ENCODE peak calls at places on chromosomes 13 and 19, in six cellular contexts. One of them, this sample, is unnamed.

GRCh38 chr13:64937302-64937701 is 2292.8 kb downstream of the PCDH9 start:
- DNase-seq in mesenchymal stem cell: no peak
- DNase-seq in IMR-90: no peak
- DNase-seq in H9: no peak
- DNase-seq in trophoblast cell: no peak
- DNase-seq in H1: no peak
- DNase-seq in this sample: no peak

GRCh38 chr19:47766670-47767069 is 11.8 kb upstream of the SELENOW start:
- DNase-seq in mesenchymal stem cell: peak
- DNase-seq in IMR-90: no peak
- DNase-seq in H9: no peak
- DNase-seq in trophoblast cell: no peak
- DNase-seq in H1: no peak
- DNase-seq in this sample: no peak

GRCh38 chr19:55637534-55637933 is 3.3 kb upstream of the ZNF580 start:
- DNase-seq in mesenchymal stem cell: no peak
- DNase-seq in IMR-90: no peak
- DNase-seq in H9: no peak
- DNase-seq in trophoblast cell: no peak
- DNase-seq in H1: no peak
- DNase-seq in this sample: no peak

GRCh38 chr13:85277753-85278152 is 521.5 kb downstream of the SLITRK6 start:
- DNase-seq in mesenchymal stem cell: no peak
- DNase-seq in IMR-90: peak
- DNase-seq in H9: no peak
- DNase-seq in trophoblast cell: no peak
- DNase-seq in H1: no peak
- DNase-seq in this sample: no peak

GRCh38 chr13:114041493-114041892 is 67.6 kb upstream of the C13orf46 start:
- DNase-seq in mesenchymal stem cell: no peak
- DNase-seq in IMR-90: no peak
- DNase-seq in H9: no peak
- DNase-seq in trophoblast cell: no peak
- DNase-seq in H1: no peak
- DNase-seq in this sample: no peak

GRCh38 chr13:99415014-99415650 is 86.1 kb upstream of the TM9SF2 start:
- DNase-seq in mesenchymal stem cell: no peak
- DNase-seq in IMR-90: no peak
- DNase-seq in H9: no peak
- DNase-seq in trophoblast cell: no peak
- DNase-seq in H1: no peak
- DNase-seq in this sample: no peak

GRCh38 chr19:10305139-10305806 is 4.3 kb downstream of the ZGLP1 start:
- DNase-seq in mesenchymal stem cell: no peak
- DNase-seq in IMR-90: peak
- DNase-seq in H9: no peak
- DNase-seq in trophoblast cell: no peak
- DNase-seq in H1: no peak
- DNase-seq in this sample: no peak

GRCh38 chr19:2208975-2209374 is 27.2 kb downstream of the PLEKHJ1 start:
- DNase-seq in mesenchymal stem cell: no peak
- DNase-seq in IMR-90: no peak
- DNase-seq in H9: no peak
- DNase-seq in trophoblast cell: no peak
- DNase-seq in H1: no peak
- DNase-seq in this sample: no peak

GRCh38 chr13:106555631-106556328 is 12.2 kb downstream of the ARGLU1 start:
- DNase-seq in mesenchymal stem cell: no peak
- DNase-seq in IMR-90: peak
- DNase-seq in H9: no peak
- DNase-seq in trophoblast cell: no peak
- DNase-seq in H1: no peak
- DNase-seq in this sample: no peak

GRCh38 chr13:30882996-30883766 is 22.9 kb upstream of the MEDAG start:
- DNase-seq in mesenchymal stem cell: no peak
- DNase-seq in IMR-90: no peak
- DNase-seq in H9: no peak
- DNase-seq in trophoblast cell: no peak
- DNase-seq in H1: no peak
- DNase-seq in this sample: no peak

GRCh38 chr13:99545979-99546378 is 44.7 kb downstream of the TM9SF2 start:
- DNase-seq in mesenchymal stem cell: no peak
- DNase-seq in IMR-90: no peak
- DNase-seq in H9: no peak
- DNase-seq in trophoblast cell: no peak
- DNase-seq in H1: no peak
- DNase-seq in this sample: no peak

GRCh38 chr13:30577381-30577780 is 40.3 kb upstream of the USPL1 start:
- DNase-seq in mesenchymal stem cell: peak
- DNase-seq in IMR-90: peak
- DNase-seq in H9: no peak
- DNase-seq in trophoblast cell: peak
- DNase-seq in H1: no peak
- DNase-seq in this sample: no peak

GRCh38 chr13:110421061-110421460 is 114.0 kb downstream of the COL4A2 start:
- DNase-seq in mesenchymal stem cell: peak
- DNase-seq in IMR-90: no peak
- DNase-seq in H9: no peak
- DNase-seq in trophoblast cell: no peak
- DNase-seq in H1: no peak
- DNase-seq in this sample: no peak

GRCh38 chr19:46746281-46746965 is at the start of gene STRN4:
- DNase-seq in mesenchymal stem cell: peak
- DNase-seq in IMR-90: no peak
- DNase-seq in H9: no peak
- DNase-seq in trophoblast cell: no peak
- DNase-seq in H1: peak
- DNase-seq in this sample: peak

GRCh38 chr19:45428385-45429231 is 4.9 kb upstream of the ERCC1 start:
- DNase-seq in mesenchymal stem cell: peak
- DNase-seq in IMR-90: peak
- DNase-seq in H9: peak
- DNase-seq in trophoblast cell: peak
- DNase-seq in H1: peak
- DNase-seq in this sample: no peak

GRCh38 chr13:95643814-95644598 is 500 bp downstream of the DZIP1 start:
- DNase-seq in mesenchymal stem cell: peak
- DNase-seq in IMR-90: peak
- DNase-seq in H9: peak
- DNase-seq in trophoblast cell: no peak
- DNase-seq in H1: peak
- DNase-seq in this sample: no peak

GRCh38 chr19:13154241-13154778 is 4.1 kb downstream of the IER2 start:
- DNase-seq in mesenchymal stem cell: peak
- DNase-seq in IMR-90: peak
- DNase-seq in H9: peak
- DNase-seq in trophoblast cell: peak
- DNase-seq in H1: peak
- DNase-seq in this sample: peak

GRCh38 chr19:29645911-29646310 is 19.4 kb upstream of the PLEKHF1 start:
- DNase-seq in mesenchymal stem cell: no peak
- DNase-seq in IMR-90: peak
- DNase-seq in H9: no peak
- DNase-seq in trophoblast cell: no peak
- DNase-seq in H1: no peak
- DNase-seq in this sample: no peak

GRCh38 chr19:50512999-50513745 is 541 bp downstream of the ASPDH start:
- DNase-seq in mesenchymal stem cell: no peak
- DNase-seq in IMR-90: no peak
- DNase-seq in H9: no peak
- DNase-seq in trophoblast cell: no peak
- DNase-seq in H1: no peak
- DNase-seq in this sample: no peak

GRCh38 chr13:20565120-20565736 is 1.7 kb upstream of the IFT88 start:
- DNase-seq in mesenchymal stem cell: no peak
- DNase-seq in IMR-90: no peak
- DNase-seq in H9: no peak
- DNase-seq in trophoblast cell: no peak
- DNase-seq in H1: no peak
- DNase-seq in this sample: no peak

GRCh38 chr19:5907216-5907615 is 2.5 kb downstream of the VMAC start:
- DNase-seq in mesenchymal stem cell: no peak
- DNase-seq in IMR-90: no peak
- DNase-seq in H9: no peak
- DNase-seq in trophoblast cell: no peak
- DNase-seq in H1: no peak
- DNase-seq in this sample: no peak

GRCh38 chr13:45451282-45451681 is 13.5 kb upstream of the COG3 start:
- DNase-seq in mesenchymal stem cell: no peak
- DNase-seq in IMR-90: no peak
- DNase-seq in H9: no peak
- DNase-seq in trophoblast cell: no peak
- DNase-seq in H1: no peak
- DNase-seq in this sample: no peak

GRCh38 chr13:40494513-40494912 is 171.9 kb downstream of the FOXO1 start:
- DNase-seq in mesenchymal stem cell: peak
- DNase-seq in IMR-90: no peak
- DNase-seq in H9: no peak
- DNase-seq in trophoblast cell: no peak
- DNase-seq in H1: no peak
- DNase-seq in this sample: no peak

GRCh38 chr13:23460309-23460708 is 26.8 kb upstream of the SACS start:
- DNase-seq in mesenchymal stem cell: no peak
- DNase-seq in IMR-90: no peak
- DNase-seq in H9: no peak
- DNase-seq in trophoblast cell: no peak
- DNase-seq in H1: no peak
- DNase-seq in this sample: no peak

GRCh38 chr19:49499030-49499670 is 2.9 kb downstream of the RPS11 start:
- DNase-seq in mesenchymal stem cell: no peak
- DNase-seq in IMR-90: no peak
- DNase-seq in H9: no peak
- DNase-seq in trophoblast cell: no peak
- DNase-seq in H1: no peak
- DNase-seq in this sample: no peak

GRCh38 chr19:39582442-39582841 is 19.9 kb upstream of the LGALS13 start:
- DNase-seq in mesenchymal stem cell: no peak
- DNase-seq in IMR-90: no peak
- DNase-seq in H9: no peak
- DNase-seq in trophoblast cell: no peak
- DNase-seq in H1: no peak
- DNase-seq in this sample: no peak

DNA sequence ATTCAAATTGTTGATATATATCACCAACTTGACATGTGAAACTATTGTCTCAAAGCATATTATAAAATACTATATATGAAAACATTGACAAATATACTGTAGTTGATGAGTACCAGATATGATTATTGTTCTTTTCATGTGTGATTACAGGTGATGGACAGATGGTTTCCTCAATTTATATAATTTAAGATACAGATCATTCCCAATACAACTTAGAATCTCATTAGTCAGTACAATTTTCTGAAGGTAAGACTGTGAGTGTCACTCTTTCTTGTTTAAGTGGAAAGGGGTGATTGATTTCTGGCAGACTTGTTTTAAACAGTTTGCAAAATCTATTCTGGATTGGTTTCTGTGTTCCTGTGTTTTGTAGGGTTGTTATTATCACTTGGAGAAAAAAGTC is 498.8 kb downstream of the IRS2 start:
- DNase-seq in mesenchymal stem cell: no peak
- DNase-seq in IMR-90: no peak
- DNase-seq in H9: no peak
- DNase-seq in trophoblast cell: no peak
- DNase-seq in H1: no peak
- DNase-seq in this sample: no peak
- H3K14ac ChIP-seq in mesenchymal stem cell: no peak
- H3K14ac ChIP-seq in IMR-90: no peak
- H3K14ac ChIP-seq in H9: no peak
- H3K14ac ChIP-seq in trophoblast cell: no peak
- H3K14ac ChIP-seq in H1: no peak
- H3K14ac ChIP-seq in this sample: no peak

DNA sequence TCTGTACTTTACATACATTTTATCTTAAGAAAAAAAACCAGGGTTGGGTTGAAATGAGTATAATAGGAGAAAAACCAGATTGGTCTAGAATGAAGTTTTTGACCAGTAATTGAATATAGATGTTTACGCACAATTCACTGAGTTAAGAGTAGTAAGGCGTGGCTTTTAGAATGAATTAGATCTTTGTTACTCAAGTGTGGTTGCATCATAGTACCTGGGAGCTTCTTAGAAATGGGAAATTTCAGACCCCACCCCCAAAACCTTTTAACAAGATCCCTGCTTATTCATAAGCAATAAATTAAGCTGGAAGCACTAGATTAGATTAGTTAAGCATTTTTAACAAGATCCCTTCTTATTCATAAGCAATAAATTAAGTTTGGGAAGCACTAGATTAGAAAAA is 28.7 kb upstream of the LMO7 start:
- DNase-seq in mesenchymal stem cell: no peak
- DNase-seq in IMR-90: no peak
- DNase-seq in H9: no peak
- DNase-seq in trophoblast cell: no peak
- DNase-seq in H1: no peak
- DNase-seq in this sample: no peak
- H3K14ac ChIP-seq in mesenchymal stem cell: no peak
- H3K14ac ChIP-seq in IMR-90: no peak
- H3K14ac ChIP-seq in H9: no peak
- H3K14ac ChIP-seq in trophoblast cell: no peak
- H3K14ac ChIP-seq in H1: no peak
- H3K14ac ChIP-seq in this sample: no peak

DNA sequence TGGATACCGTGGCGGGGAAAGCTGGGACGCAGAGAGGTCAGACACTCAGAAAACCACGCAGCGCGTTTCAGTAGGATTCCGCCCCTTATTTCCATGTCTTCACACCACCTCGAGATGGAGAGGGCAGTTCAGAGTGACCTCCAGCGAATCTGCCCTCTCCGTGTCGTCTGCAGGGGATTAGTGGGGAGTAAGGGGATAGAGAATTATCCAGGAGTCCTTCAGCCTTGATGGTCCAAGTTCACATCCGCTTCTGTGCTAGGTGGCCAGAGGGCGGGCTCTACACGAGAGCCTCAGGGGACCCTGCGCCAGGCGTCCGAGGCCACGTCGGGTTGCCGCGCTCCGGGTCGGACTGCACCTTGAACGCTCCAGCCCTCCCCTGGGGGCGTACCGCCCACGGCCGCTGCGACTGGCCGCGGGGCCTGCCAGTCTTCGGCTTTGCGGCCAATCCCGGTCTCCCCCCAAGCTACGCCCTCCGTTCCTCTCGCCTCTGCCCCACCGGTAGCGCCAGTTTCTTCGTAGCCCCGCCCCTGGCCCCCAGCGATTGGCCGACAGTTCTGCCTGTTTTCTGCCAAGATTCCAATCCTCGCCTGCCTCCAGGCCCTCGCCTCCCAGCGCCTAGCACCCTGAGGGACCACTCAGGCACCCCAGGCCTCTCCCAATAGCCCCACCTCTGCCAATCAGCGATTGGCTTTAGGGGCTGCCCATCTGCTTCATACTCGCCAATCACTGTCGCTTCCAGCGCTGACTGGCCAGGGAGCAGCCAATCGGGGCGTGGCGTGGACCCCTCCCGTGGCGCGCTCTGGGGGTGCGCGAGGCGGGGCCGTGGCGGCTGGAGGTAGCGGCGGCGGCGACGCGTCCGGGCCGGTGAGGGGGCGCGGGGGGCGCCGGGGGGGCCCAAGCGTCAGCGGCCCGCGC is at the start of gene SLC25A42:
- DNase-seq in mesenchymal stem cell: peak
- DNase-seq in IMR-90: peak
- DNase-seq in H9: peak
- DNase-seq in trophoblast cell: peak
- DNase-seq in H1: peak
- DNase-seq in this sample: peak
- H3K14ac ChIP-seq in mesenchymal stem cell: peak
- H3K14ac ChIP-seq in IMR-90: peak
- H3K14ac ChIP-seq in H9: peak
- H3K14ac ChIP-seq in trophoblast cell: peak
- H3K14ac ChIP-seq in H1: no peak
- H3K14ac ChIP-seq in this sample: peak

GRCh38 chr19:18840288-18841260 is 8.8 kb downstream of the UPF1 start:
- DNase-seq in mesenchymal stem cell: no peak
- DNase-seq in IMR-90: no peak
- DNase-seq in H9: no peak
- DNase-seq in trophoblast cell: no peak
- DNase-seq in H1: no peak
- DNase-seq in this sample: no peak
- H3K14ac ChIP-seq in mesenchymal stem cell: no peak
- H3K14ac ChIP-seq in IMR-90: no peak
- H3K14ac ChIP-seq in H9: no peak
- H3K14ac ChIP-seq in trophoblast cell: no peak
- H3K14ac ChIP-seq in H1: no peak
- H3K14ac ChIP-seq in this sample: peak

This sample was measured in neuronal stem cell.